ENCODE peak calls at places on chromosome 2, in five cellular contexts. Z is endothelial cell, V is fibroblast of the aortic adventitia, H is coronary artery, F is GM10248. W is an unnamed sample.

GRCh38 chr2:174035981-174036742 is 71.0 kb upstream of the SP3 start:
- DNase-seq in Z (no peak), V (peak; percentile 52), H (no peak), F (no peak), W (no peak)

GRCh38 chr2:220296174-220296573 is 668.7 kb downstream of the SLC4A3 start:
- DNase-seq in Z (no peak), V (no peak), H (no peak), F (no peak), W (no peak)

GRCh38 chr2:101469863-101470262 is 5.0 kb downstream of the RFX8 start:
- DNase-seq in Z (no peak), V (no peak), H (no peak), F (no peak), W (no peak)

GRCh38 chr2:82344670-82345069 is 2040.1 kb upstream of the LRRTM1 start:
- DNase-seq in Z (no peak), V (no peak), H (no peak), F (no peak), W (no peak)

GRCh38 chr2:160145471-160145870 is 54.6 kb downstream of the ITGB6 start:
- DNase-seq in Z (no peak), V (no peak), H (no peak), F (no peak), W (no peak)

GRCh38 chr2:42954227-42954962 is 162.0 kb upstream of the HAAO start:
- DNase-seq in Z (no peak), V (peak; percentile 81), H (no peak), F (no peak), W (no peak)

GRCh38 chr2:84888401-84889276 is 7.8 kb upstream of the TRABD2A start:
- DNase-seq in Z (no peak), V (peak; percentile 81), H (no peak), F (peak; percentile 65), W (peak; percentile 79)

GRCh38 chr2:176158855-176159677 is 2.0 kb downstream of the HOXD3 start:
- DNase-seq in Z (no peak), V (no peak), H (no peak), F (no peak), W (no peak)

GRCh38 chr2:225948903-225949302 is 549.4 kb downstream of the NYAP2 start:
- DNase-seq in Z (peak; percentile 13), V (no peak), H (no peak), F (no peak), W (no peak)
- TF ChIP-seq CTCF in Z (no peak), V (no peak), H (no peak), F (no peak), W (no peak)

DNA sequence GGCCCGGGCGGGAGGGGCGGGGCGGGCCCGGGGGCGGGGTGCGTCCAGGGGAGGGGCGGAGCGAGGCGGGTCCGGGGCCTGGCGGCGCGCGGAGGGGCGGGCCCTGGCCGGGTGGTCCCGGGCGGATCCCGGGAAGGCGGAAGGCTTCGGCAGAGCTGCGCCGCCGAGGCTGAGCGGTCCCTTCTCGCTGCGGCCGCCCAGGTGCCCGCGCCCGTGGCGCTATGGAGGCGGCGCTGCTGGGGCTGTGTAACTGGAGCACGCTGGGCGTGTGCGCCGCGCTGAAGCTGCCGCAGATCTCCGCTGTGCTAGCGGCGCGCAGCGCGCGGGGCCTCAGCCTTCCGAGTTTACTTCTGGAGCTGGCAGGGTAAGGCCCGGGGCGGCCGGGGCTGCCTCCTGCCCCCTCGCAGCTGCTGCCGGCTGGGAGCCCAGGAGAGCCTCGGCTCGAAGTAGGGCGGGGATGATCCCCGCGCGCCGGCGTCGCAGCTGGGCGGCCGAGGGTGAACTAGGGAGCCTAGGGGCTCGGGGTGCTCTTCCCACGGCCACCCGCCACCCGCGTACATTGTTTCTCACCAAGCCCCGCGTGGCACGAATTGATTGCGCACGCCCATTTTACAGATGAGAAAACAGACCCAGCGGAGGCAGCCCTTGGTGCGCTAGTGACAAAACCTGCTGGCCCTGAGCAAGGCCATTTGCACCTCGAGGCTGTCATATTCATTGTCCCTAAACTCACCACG is at the start of gene SLC66A3:
- DNase-seq in Z (no peak), V (peak; percentile 83), H (no peak), F (no peak), W (peak; percentile 78)
- TF ChIP-seq CTCF in Z (no peak), V (no peak), H (no peak), F (no peak), W (no peak)

DNA sequence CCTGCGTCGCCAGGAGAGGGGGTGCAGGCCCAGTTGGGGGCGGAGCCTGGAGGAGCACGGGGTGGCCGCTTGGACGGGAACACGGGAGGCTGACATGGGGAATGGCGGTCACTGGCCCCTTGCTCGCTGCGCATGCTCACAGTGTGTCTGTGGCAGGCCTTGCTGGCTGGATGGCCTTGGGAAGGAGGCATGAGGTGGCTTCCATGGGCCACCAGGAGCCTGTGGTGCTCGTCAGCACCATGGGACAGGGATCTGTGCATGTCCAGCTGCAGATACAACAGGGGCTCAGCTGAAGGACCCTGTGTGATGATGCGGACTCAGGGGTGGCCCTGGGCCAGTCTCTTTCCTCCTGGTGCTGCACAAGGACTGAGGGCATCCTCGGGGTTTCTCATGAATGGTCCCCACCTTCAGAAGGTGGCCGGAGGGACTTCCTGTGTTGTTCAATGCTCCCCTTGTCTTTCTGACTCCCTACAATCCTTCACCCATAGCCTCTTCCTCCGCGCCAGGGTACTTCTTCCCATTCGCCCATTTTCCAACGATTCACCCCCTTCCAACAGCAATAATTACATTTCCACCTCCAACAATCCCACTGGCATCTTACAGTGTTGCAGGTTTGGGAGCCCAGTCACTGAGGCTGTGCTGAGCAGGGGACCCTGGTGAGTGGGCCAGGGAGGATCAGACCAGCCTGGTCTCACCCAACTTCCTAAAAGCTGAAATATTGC is 3.4 kb upstream of the SP140L start:
- DNase-seq in Z (no peak), V (no peak), H (no peak), F (no peak), W (no peak)
- TF ChIP-seq CTCF in Z (no peak), V (peak; percentile 28), H (no peak), F (no peak), W (peak; percentile 55)

GRCh38 chr2:37688771-37689468 is 17.5 kb upstream of the CDC42EP3 start:
- DNase-seq in Z (no peak), V (peak; percentile 91), H (no peak), F (no peak), W (no peak)

GRCh38 chr2:37684809-37685208 is 13.4 kb upstream of the CDC42EP3 start:
- DNase-seq in Z (no peak), V (no peak), H (no peak), F (no peak), W (no peak)

GRCh38 chr2:37692731-37693130 is 21.3 kb upstream of the CDC42EP3 start:
- DNase-seq in Z (no peak), V (peak; percentile 61), H (no peak), F (no peak), W (no peak)

GRCh38 chr2:37686792-37687595 is 15.6 kb upstream of the CDC42EP3 start:
- DNase-seq in Z (no peak), V (no peak), H (no peak), F (no peak), W (no peak)

DNA sequence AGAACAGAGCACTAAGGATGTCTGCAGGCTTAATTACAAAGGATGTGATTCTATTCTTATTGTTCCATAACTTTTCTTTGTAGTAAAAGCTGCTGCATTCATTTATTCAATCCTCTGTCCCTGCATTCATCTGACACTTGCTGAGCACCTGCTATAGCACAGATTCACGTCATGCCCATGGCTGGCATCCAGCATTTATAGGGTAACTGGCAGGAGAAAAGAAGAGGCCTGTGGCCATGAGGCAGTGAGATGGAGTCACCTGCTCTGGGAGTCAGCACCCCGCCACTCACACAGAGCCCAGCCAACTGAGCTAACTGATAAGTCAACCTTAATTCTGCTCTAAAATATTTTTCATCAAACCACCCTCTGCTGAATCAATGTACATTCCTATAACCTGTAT is 18.3 kb upstream of the CDC42EP3 start:
- DNase-seq in Z (no peak), V (no peak), H (no peak), F (no peak), W (no peak)
- TF ChIP-seq CTCF in Z (no peak), V (no peak), H (no peak), F (no peak), W (no peak)

DNA sequence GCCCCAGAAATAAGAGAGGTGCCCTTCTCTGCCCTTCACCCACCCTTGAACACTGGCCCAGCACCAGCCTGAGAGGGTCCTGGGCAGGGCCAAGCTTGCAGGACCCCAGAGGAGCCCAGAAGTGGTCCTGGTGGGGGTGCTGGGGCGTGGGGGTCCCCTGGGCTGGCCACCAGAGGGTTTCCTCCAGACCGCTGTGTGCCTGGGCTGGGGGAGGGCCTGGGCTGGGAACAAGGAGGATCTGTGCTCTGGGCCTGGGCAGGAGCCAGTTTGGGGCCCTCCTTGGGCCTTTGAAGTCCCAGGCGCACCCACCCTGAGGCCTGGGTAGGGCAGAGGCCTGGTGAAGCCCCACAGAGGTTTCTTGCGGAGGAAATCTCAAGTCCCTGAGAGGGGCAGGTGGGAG is 63.4 kb upstream of the GPC1 start:
- DNase-seq in Z (no peak), V (no peak), H (no peak), F (no peak), W (no peak)
- TF ChIP-seq CTCF in Z (no peak), V (no peak), H (no peak), F (no peak), W (no peak)

DNA sequence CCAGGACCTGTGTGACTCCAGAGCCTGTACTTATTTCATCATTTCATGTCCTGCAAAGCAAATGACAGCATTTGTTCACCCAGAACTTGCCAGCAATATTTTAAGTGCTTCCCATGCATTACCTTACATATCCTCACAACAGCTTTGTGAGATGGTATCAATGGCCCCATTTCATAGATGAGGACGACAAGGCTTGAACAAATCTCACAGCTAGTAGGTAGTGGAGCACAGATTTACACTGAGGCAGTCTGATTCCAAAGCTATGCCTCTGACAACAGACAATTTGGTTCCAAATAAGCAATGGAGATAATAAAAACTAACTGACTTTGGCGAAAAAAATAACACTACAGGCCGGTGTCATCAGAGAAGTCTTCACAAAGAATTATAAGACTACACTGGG is 33.5 kb downstream of the LRP2 start:
- DNase-seq in Z (no peak), V (no peak), H (no peak), F (no peak), W (no peak)
- TF ChIP-seq CTCF in Z (no peak), V (no peak), H (no peak), F (no peak), W (no peak)

GRCh38 chr2:99821039-99821438 is 321.4 kb downstream of the AFF3 start:
- DNase-seq in Z (no peak), V (no peak), H (no peak), F (no peak), W (no peak)

GRCh38 chr2:99819766-99820165 is 322.6 kb downstream of the AFF3 start:
- DNase-seq in Z (no peak), V (no peak), H (no peak), F (no peak), W (no peak)

GRCh38 chr2:99816908-99817307 is 325.5 kb downstream of the AFF3 start:
- DNase-seq in Z (no peak), V (no peak), H (peak; percentile 9), F (no peak), W (no peak)

GRCh38 chr2:99821572-99822369 is 320.6 kb downstream of the AFF3 start:
- DNase-seq in Z (no peak), V (peak; percentile 39), H (no peak), F (no peak), W (no peak)

DNA sequence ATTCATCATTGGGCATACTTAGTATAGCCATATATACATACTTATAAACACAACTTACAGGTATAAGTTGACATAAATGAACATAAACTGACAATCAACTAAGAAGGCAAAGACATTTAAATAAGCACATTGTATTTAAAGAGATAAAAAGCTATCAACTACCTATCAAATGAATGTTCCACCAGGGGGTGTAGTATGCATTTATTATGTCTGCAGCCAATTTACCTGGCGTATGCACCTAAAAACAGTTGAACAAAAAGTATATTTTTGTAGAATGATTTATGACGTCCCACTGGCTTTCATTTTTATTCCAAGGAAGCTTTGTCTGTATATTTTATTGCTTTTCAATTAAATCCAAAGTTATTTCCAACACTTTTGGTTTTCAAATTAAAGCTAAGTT is 323.5 kb downstream of the AFF3 start:
- DNase-seq in Z (no peak), V (peak; percentile 49), H (no peak), F (no peak), W (no peak)
- TF ChIP-seq CTCF in Z (no peak), V (peak; percentile 9), H (no peak), F (no peak), W (no peak)